ENCODE peak calls at places on chromosomes 7 and 10, in nine cellular contexts. S, G, N, B, M, V, I, O and F are unnamed samples.
A peak's percentile ranks its signal among the peaks of the same experiment; 100 is the strongest.

GRCh38 chr10:4353059-4353655 is 472.9 kb upstream of the AKR1E2 start:
- DNase-seq in S (no peak), G (no peak), N (peak; percentile 72), B (no peak), M (no peak), V (no peak), I (no peak), O (no peak), F (no peak)

GRCh38 chr7:83468251-83468739 is 180.6 kb downstream of the SEMA3E start:
- DNase-seq in S (peak; percentile 51), G (peak; percentile 71), N (peak; percentile 99), B (peak; percentile 77), M (peak; percentile 81), V (peak; percentile 83), I (peak; percentile 60), O (no peak), F (peak; percentile 32)

GRCh38 chr10:36880898-36881297 is 244.5 kb upstream of the ANKRD30A start:
- DNase-seq in S (no peak), G (no peak), N (peak; percentile 56), B (no peak), M (no peak), V (no peak), I (no peak), O (no peak), F (no peak)

GRCh38 chr10:94115725-94116124 is 122.0 kb downstream of the PLCE1 start:
- DNase-seq in S (no peak), G (no peak), N (peak; percentile 51), B (no peak), M (no peak), V (no peak), I (no peak), O (no peak), F (no peak)

GRCh38 chr7:29299986-29300609 is 105.5 kb downstream of the CHN2 start:
- DNase-seq in S (no peak), G (no peak), N (no peak), B (no peak), M (no peak), V (no peak), I (no peak), O (no peak), F (no peak)

GRCh38 chr7:66036788-66037187 is 38.8 kb upstream of the ASL start:
- DNase-seq in S (no peak), G (no peak), N (no peak), B (no peak), M (no peak), V (no peak), I (no peak), O (no peak), F (no peak)

GRCh38 chr7:33932832-33933468 is 27.6 kb downstream of the BMPER start:
- DNase-seq in S (peak; percentile 77), G (peak; percentile 76), N (peak; percentile 83), B (peak; percentile 77), M (peak; percentile 73), V (peak; percentile 84), I (peak; percentile 76), O (peak; percentile 88), F (peak; percentile 90)

GRCh38 chr10:125983161-125983560 is 86.8 kb downstream of the FANK1 start:
- DNase-seq in S (no peak), G (no peak), N (no peak), B (no peak), M (no peak), V (no peak), I (no peak), O (no peak), F (no peak)

GRCh38 chr10:22693371-22693784 is 21.0 kb downstream of the PIP4K2A start:
- DNase-seq in S (no peak), G (no peak), N (peak; percentile 84), B (no peak), M (no peak), V (no peak), I (no peak), O (no peak), F (no peak)

GRCh38 chr10:103736763-103737162 is 118.6 kb downstream of the SH3PXD2A start:
- DNase-seq in S (no peak), G (no peak), N (no peak), B (no peak), M (no peak), V (no peak), I (no peak), O (no peak), F (no peak)

GRCh38 chr10:62512732-62513475 is 138.7 kb downstream of the ZNF365 start:
- DNase-seq in S (no peak), G (no peak), N (no peak), B (no peak), M (no peak), V (no peak), I (no peak), O (no peak), F (no peak)

GRCh38 chr7:52413051-52413450 is 622.4 kb upstream of the POM121L12 start:
- DNase-seq in S (no peak), G (no peak), N (no peak), B (no peak), M (no peak), V (no peak), I (no peak), O (no peak), F (no peak)

GRCh38 chr10:110803830-110804338 is 67.8 kb upstream of the PDCD4 start:
- DNase-seq in S (peak; percentile 46), G (no peak), N (peak; percentile 24), B (peak; percentile 63), M (no peak), V (peak; percentile 60), I (peak; percentile 41), O (peak; percentile 79), F (peak; percentile 72)

GRCh38 chr7:2632717-2633537 is 1.1 kb downstream of the TTYH3 start:
- DNase-seq in S (peak; percentile 37), G (peak; percentile 70), N (peak; percentile 69), B (peak; percentile 57), M (peak; percentile 52), V (peak; percentile 52), I (peak; percentile 60), O (peak; percentile 89), F (peak; percentile 58)

GRCh38 chr10:97726636-97727178 is 10.2 kb upstream of the ZFYVE27 start:
- DNase-seq in S (peak; percentile 43), G (no peak), N (peak; percentile 85), B (no peak), M (no peak), V (no peak), I (no peak), O (peak; percentile 34), F (no peak)

GRCh38 chr10:17406036-17406834 is 48.2 kb downstream of the ST8SIA6 start:
- DNase-seq in S (no peak), G (no peak), N (no peak), B (no peak), M (no peak), V (no peak), I (no peak), O (no peak), F (no peak)
- H3K4me3 ChIP-seq in S (no peak overlapping the region), G (no peak overlapping the region), N (no peak overlapping the region), B (no peak overlapping the region), M (no peak overlapping the region), V (no peak overlapping the region), I (no peak overlapping the region), O (no peak overlapping the region), F (no peak overlapping the region)

DNA sequence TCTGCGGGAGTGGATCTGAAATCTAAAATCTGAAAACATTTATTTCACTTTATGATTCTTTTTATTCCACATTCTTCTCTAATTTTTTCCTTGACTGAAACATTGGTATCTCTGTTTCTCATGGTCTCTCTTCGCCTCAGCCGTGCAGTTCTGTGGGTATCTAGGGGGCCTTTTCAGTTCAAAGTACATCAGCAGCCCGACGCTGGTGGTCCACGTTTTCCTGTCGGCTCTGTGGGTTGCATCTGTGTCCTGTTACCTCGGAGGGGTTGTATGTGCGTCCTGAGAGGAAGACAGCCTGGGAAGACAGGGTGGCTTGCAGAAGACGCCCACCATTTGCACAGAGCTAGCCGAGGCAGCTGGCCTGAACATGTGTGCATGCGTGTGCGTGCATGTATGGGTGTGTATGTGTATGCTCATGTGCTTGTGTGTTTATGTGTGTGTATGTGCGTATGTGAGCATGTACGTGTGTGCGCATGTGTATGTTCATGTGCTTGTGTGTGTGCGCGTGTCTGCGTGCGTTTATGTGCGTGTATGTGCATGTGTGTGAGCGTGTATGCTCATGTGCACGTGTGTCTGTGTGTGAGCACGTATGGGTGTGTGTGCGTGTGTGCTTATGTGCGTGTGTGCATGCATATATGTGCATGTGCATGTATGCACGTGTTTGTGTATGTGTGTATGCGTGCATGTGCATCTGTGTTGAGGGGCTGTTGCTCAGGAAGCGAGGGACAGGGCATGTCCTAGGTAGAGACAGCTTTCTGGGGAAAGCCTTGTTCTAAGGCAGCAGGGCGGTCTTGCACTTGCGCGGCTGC is 211.8 kb downstream of the ADARB2 start:
- DNase-seq in S (no peak), G (no peak), N (no peak), B (no peak), M (no peak), V (no peak), I (no peak), O (no peak), F (no peak)
- TF ChIP-seq POLR2A in S (no peak), G (no peak), N (no peak), B (no peak), M (no peak), V (no peak), I (no peak), O (no peak), F (no peak)

GRCh38 chr10:78035933-78036583 is 2.4 kb downstream of the RPS24 start:
- DNase-seq in S (no peak), G (no peak), N (no peak), B (no peak), M (no peak), V (no peak), I (no peak), O (no peak), F (no peak)
- H3K4me3 ChIP-seq in S (no peak overlapping the region), G (no peak overlapping the region), N (no peak overlapping the region), B (no peak overlapping the region), M (no peak overlapping the region), V (peak overlapping the region; percentile 97), I (peak overlapping the region; percentile 9), O (no peak overlapping the region), F (no peak overlapping the region)

DNA sequence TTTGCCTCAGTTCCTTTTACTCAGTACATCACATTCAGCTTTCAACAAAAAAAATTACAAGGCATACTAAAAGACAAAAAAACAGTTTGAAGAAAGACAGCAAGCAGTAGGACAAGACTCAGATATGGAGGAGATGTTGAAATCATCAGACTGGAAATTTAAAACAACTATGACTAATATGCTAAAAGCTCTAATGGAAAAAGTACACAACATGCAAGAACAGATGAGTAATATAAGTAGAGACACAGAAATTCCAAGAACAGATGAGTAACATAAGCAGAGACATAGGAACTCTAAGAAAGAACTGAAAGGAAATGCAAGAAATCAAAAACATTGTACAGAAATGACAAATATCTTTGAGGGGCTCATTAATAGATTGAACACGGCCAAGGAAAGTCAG is 402.6 kb downstream of the NEBL start:
- DNase-seq in S (no peak), G (no peak), N (no peak), B (no peak), M (no peak), V (no peak), I (no peak), O (no peak), F (no peak)
- TF ChIP-seq POLR2A in S (no peak), G (no peak), N (no peak), B (no peak), M (no peak), V (no peak), I (no peak), O (no peak), F (no peak)